ENCODE peak calls at places on chromosomes 16 and 17, in seven cellular contexts. One of them, this sample, is unnamed.

GRCh38 chr17:76354317-76354729 is 607 bp upstream of the PRPSAP1 start:
- DNase-seq in stimulated activated naive B cell treated with anti-CD40 and anti-IgM and Interleukin-4, amounts not matched to agents 10 μg/mL and 1 μg/mL and 100 μg/mL, for 72 hours: no peak
- DNase-seq in globus pallidus: no peak
- DNase-seq in nephron progenitor cell: no peak
- DNase-seq in SW480: no peak
- DNase-seq in Calu3: no peak
- DNase-seq in left ventricle myocardium inferior: no peak
- DNase-seq in this sample: no peak

GRCh38 chr16:72985148-72985882 is 62.6 kb downstream of the ZFHX3 start:
- DNase-seq in stimulated activated naive B cell treated with anti-CD40 and anti-IgM and Interleukin-4, amounts not matched to agents 10 μg/mL and 1 μg/mL and 100 μg/mL, for 72 hours: no peak
- DNase-seq in Calu3: no peak
- DNase-seq in SW480: no peak
- DNase-seq in globus pallidus: no peak
- DNase-seq in nephron progenitor cell: no peak
- DNase-seq in left ventricle myocardium inferior: peak; percentile 73
- DNase-seq in this sample: peak; percentile 24

GRCh38 chr17:35315283-35315682 is 58.1 kb downstream of the SLFN11 start:
- DNase-seq in SW480: peak; percentile 40
- DNase-seq in Calu3: peak; percentile 25
- DNase-seq in globus pallidus: no peak
- DNase-seq in stimulated activated naive B cell treated with anti-CD40 and anti-IgM and Interleukin-4, amounts not matched to agents 10 μg/mL and 1 μg/mL and 100 μg/mL, for 72 hours: no peak
- DNase-seq in nephron progenitor cell: no peak
- DNase-seq in left ventricle myocardium inferior: no peak
- DNase-seq in this sample: no peak

GRCh38 chr17:18988546-18989173 is 15.9 kb downstream of the FAM83G start:
- DNase-seq in SW480: peak; percentile 51
- DNase-seq in Calu3: peak; percentile 61
- DNase-seq in stimulated activated naive B cell treated with anti-CD40 and anti-IgM and Interleukin-4, amounts not matched to agents 10 μg/mL and 1 μg/mL and 100 μg/mL, for 72 hours: no peak
- DNase-seq in left ventricle myocardium inferior: no peak
- DNase-seq in globus pallidus: no peak
- DNase-seq in nephron progenitor cell: no peak
- DNase-seq in this sample: no peak

GRCh38 chr16:67987460-67988160 is 7.3 kb upstream of the DPEP3 start:
- DNase-seq in left ventricle myocardium inferior: no peak
- DNase-seq in stimulated activated naive B cell treated with anti-CD40 and anti-IgM and Interleukin-4, amounts not matched to agents 10 μg/mL and 1 μg/mL and 100 μg/mL, for 72 hours: no peak
- DNase-seq in SW480: no peak
- DNase-seq in nephron progenitor cell: no peak
- DNase-seq in globus pallidus: peak; percentile 41
- DNase-seq in Calu3: no peak
- DNase-seq in this sample: peak; percentile 35

GRCh38 chr17:64507418-64507766 is 615 bp downstream of the CEP95 start:
- DNase-seq in left ventricle myocardium inferior: no peak
- DNase-seq in nephron progenitor cell: peak; percentile 30
- DNase-seq in stimulated activated naive B cell treated with anti-CD40 and anti-IgM and Interleukin-4, amounts not matched to agents 10 μg/mL and 1 μg/mL and 100 μg/mL, for 72 hours: peak; percentile 20
- DNase-seq in Calu3: peak; percentile 8
- DNase-seq in globus pallidus: peak; percentile 72
- DNase-seq in SW480: peak; percentile 85
- DNase-seq in this sample: peak; percentile 74

GRCh38 chr16:48367443-48368049 is 17.7 kb downstream of the SIAH1 start:
- DNase-seq in left ventricle myocardium inferior: no peak
- DNase-seq in stimulated activated naive B cell treated with anti-CD40 and anti-IgM and Interleukin-4, amounts not matched to agents 10 μg/mL and 1 μg/mL and 100 μg/mL, for 72 hours: no peak
- DNase-seq in Calu3: no peak
- DNase-seq in globus pallidus: no peak
- DNase-seq in SW480: no peak
- DNase-seq in nephron progenitor cell: no peak
- DNase-seq in this sample: no peak

GRCh38 chr17:43125967-43126910 is 1.1 kb upstream of the BRCA1 start:
- DNase-seq in SW480: peak; percentile 33
- DNase-seq in globus pallidus: no peak
- DNase-seq in left ventricle myocardium inferior: no peak
- DNase-seq in nephron progenitor cell: no peak
- DNase-seq in stimulated activated naive B cell treated with anti-CD40 and anti-IgM and Interleukin-4, amounts not matched to agents 10 μg/mL and 1 μg/mL and 100 μg/mL, for 72 hours: no peak
- DNase-seq in Calu3: no peak
- DNase-seq in this sample: no peak

GRCh38 chr17:4921320-4921719 is 10.8 kb upstream of the GP1BA start:
- DNase-seq in left ventricle myocardium inferior: no peak
- DNase-seq in Calu3: no peak
- DNase-seq in nephron progenitor cell: no peak
- DNase-seq in globus pallidus: no peak
- DNase-seq in stimulated activated naive B cell treated with anti-CD40 and anti-IgM and Interleukin-4, amounts not matched to agents 10 μg/mL and 1 μg/mL and 100 μg/mL, for 72 hours: no peak
- DNase-seq in SW480: no peak
- DNase-seq in this sample: no peak

GRCh38 chr17:39716879-39717536 is 13.3 kb downstream of the MIEN1 start:
- DNase-seq in nephron progenitor cell: no peak
- DNase-seq in SW480: no peak
- DNase-seq in left ventricle myocardium inferior: no peak
- DNase-seq in stimulated activated naive B cell treated with anti-CD40 and anti-IgM and Interleukin-4, amounts not matched to agents 10 μg/mL and 1 μg/mL and 100 μg/mL, for 72 hours: no peak
- DNase-seq in Calu3: peak; percentile 89
- DNase-seq in globus pallidus: no peak
- DNase-seq in this sample: no peak

GRCh38 chr17:40561871-40562611 is 3.2 kb downstream of the CCR7 start:
- DNase-seq in globus pallidus: no peak
- DNase-seq in Calu3: peak; percentile 63
- DNase-seq in nephron progenitor cell: no peak
- DNase-seq in SW480: no peak
- DNase-seq in stimulated activated naive B cell treated with anti-CD40 and anti-IgM and Interleukin-4, amounts not matched to agents 10 μg/mL and 1 μg/mL and 100 μg/mL, for 72 hours: peak; percentile 73
- DNase-seq in left ventricle myocardium inferior: no peak
- DNase-seq in this sample: no peak

GRCh38 chr17:55456307-55457240 is 34.9 kb upstream of the MMD start:
- DNase-seq in SW480: no peak
- DNase-seq in globus pallidus: no peak
- DNase-seq in stimulated activated naive B cell treated with anti-CD40 and anti-IgM and Interleukin-4, amounts not matched to agents 10 μg/mL and 1 μg/mL and 100 μg/mL, for 72 hours: no peak
- DNase-seq in Calu3: no peak
- DNase-seq in left ventricle myocardium inferior: no peak
- DNase-seq in nephron progenitor cell: no peak
- DNase-seq in this sample: no peak

GRCh38 chr16:4574919-4575705 is 19.0 kb downstream of the C16orf96 start:
- DNase-seq in nephron progenitor cell: no peak
- DNase-seq in SW480: no peak
- DNase-seq in Calu3: no peak
- DNase-seq in left ventricle myocardium inferior: no peak
- DNase-seq in stimulated activated naive B cell treated with anti-CD40 and anti-IgM and Interleukin-4, amounts not matched to agents 10 μg/mL and 1 μg/mL and 100 μg/mL, for 72 hours: no peak
- DNase-seq in globus pallidus: no peak
- DNase-seq in this sample: no peak

GRCh38 chr17:76318586-76318985 is 10.5 kb upstream of the QRICH2 start:
- DNase-seq in globus pallidus: no peak
- DNase-seq in stimulated activated naive B cell treated with anti-CD40 and anti-IgM and Interleukin-4, amounts not matched to agents 10 μg/mL and 1 μg/mL and 100 μg/mL, for 72 hours: no peak
- DNase-seq in SW480: no peak
- DNase-seq in nephron progenitor cell: no peak
- DNase-seq in left ventricle myocardium inferior: no peak
- DNase-seq in Calu3: no peak
- DNase-seq in this sample: no peak

GRCh38 chr17:38761612-38762011 is 9.1 kb downstream of the PSMB3 start:
- DNase-seq in stimulated activated naive B cell treated with anti-CD40 and anti-IgM and Interleukin-4, amounts not matched to agents 10 μg/mL and 1 μg/mL and 100 μg/mL, for 72 hours: no peak
- DNase-seq in SW480: peak; percentile 30
- DNase-seq in left ventricle myocardium inferior: no peak
- DNase-seq in nephron progenitor cell: peak; percentile 37
- DNase-seq in globus pallidus: no peak
- DNase-seq in Calu3: peak; percentile 73
- DNase-seq in this sample: no peak

GRCh38 chr17:58710948-58711552 is 18.6 kb downstream of the RAD51C start:
- DNase-seq in globus pallidus: peak; percentile 33
- DNase-seq in Calu3: peak; percentile 34
- DNase-seq in nephron progenitor cell: peak; percentile 46
- DNase-seq in left ventricle myocardium inferior: no peak
- DNase-seq in SW480: peak; percentile 19
- DNase-seq in stimulated activated naive B cell treated with anti-CD40 and anti-IgM and Interleukin-4, amounts not matched to agents 10 μg/mL and 1 μg/mL and 100 μg/mL, for 72 hours: no peak
- DNase-seq in this sample: peak; percentile 3

GRCh38 chr17:56593741-56594527 is 435 bp downstream of the NOG start:
- DNase-seq in stimulated activated naive B cell treated with anti-CD40 and anti-IgM and Interleukin-4, amounts not matched to agents 10 μg/mL and 1 μg/mL and 100 μg/mL, for 72 hours: peak; percentile 44
- DNase-seq in globus pallidus: no peak
- DNase-seq in SW480: peak; percentile 84
- DNase-seq in Calu3: peak; percentile 55
- DNase-seq in nephron progenitor cell: peak; percentile 75
- DNase-seq in left ventricle myocardium inferior: peak; percentile 59
- DNase-seq in this sample: peak; percentile 49

GRCh38 chr17:4900231-4901107 is 1.1 kb downstream of the C17orf107 start:
- DNase-seq in globus pallidus: no peak
- DNase-seq in stimulated activated naive B cell treated with anti-CD40 and anti-IgM and Interleukin-4, amounts not matched to agents 10 μg/mL and 1 μg/mL and 100 μg/mL, for 72 hours: peak; percentile 41
- DNase-seq in Calu3: no peak
- DNase-seq in left ventricle myocardium inferior: no peak
- DNase-seq in SW480: no peak
- DNase-seq in nephron progenitor cell: no peak
- DNase-seq in this sample: no peak

GRCh38 chr17:76404976-76405563 is 20.7 kb downstream of the SPHK1 start:
- DNase-seq in globus pallidus: no peak
- DNase-seq in stimulated activated naive B cell treated with anti-CD40 and anti-IgM and Interleukin-4, amounts not matched to agents 10 μg/mL and 1 μg/mL and 100 μg/mL, for 72 hours: no peak
- DNase-seq in Calu3: no peak
- DNase-seq in SW480: no peak
- DNase-seq in left ventricle myocardium inferior: peak; percentile 64
- DNase-seq in nephron progenitor cell: no peak
- DNase-seq in this sample: no peak

GRCh38 chr17:65401581-65401980 is 159.9 kb downstream of the AXIN2 start:
- DNase-seq in Calu3: no peak
- DNase-seq in nephron progenitor cell: no peak
- DNase-seq in globus pallidus: no peak
- DNase-seq in left ventricle myocardium inferior: no peak
- DNase-seq in SW480: peak; percentile 93
- DNase-seq in stimulated activated naive B cell treated with anti-CD40 and anti-IgM and Interleukin-4, amounts not matched to agents 10 μg/mL and 1 μg/mL and 100 μg/mL, for 72 hours: no peak
- DNase-seq in this sample: no peak

GRCh38 chr17:57463103-57463885 is 207.0 kb downstream of the MSI2 start:
- DNase-seq in SW480: no peak
- DNase-seq in Calu3: peak; percentile 58
- DNase-seq in stimulated activated naive B cell treated with anti-CD40 and anti-IgM and Interleukin-4, amounts not matched to agents 10 μg/mL and 1 μg/mL and 100 μg/mL, for 72 hours: peak; percentile 87
- DNase-seq in globus pallidus: no peak
- DNase-seq in left ventricle myocardium inferior: no peak
- DNase-seq in nephron progenitor cell: no peak
- DNase-seq in this sample: no peak

GRCh38 chr16:69762843-69763556 is 868 bp downstream of the WWP2 start:
- DNase-seq in nephron progenitor cell: no peak
- DNase-seq in globus pallidus: peak; percentile 20
- DNase-seq in stimulated activated naive B cell treated with anti-CD40 and anti-IgM and Interleukin-4, amounts not matched to agents 10 μg/mL and 1 μg/mL and 100 μg/mL, for 72 hours: peak; percentile 15
- DNase-seq in SW480: no peak
- DNase-seq in Calu3: no peak
- DNase-seq in left ventricle myocardium inferior: no peak
- DNase-seq in this sample: no peak

GRCh38 chr17:6178959-6179358 is 108.8 kb downstream of the WSCD1 start:
- DNase-seq in SW480: no peak
- DNase-seq in Calu3: no peak
- DNase-seq in nephron progenitor cell: no peak
- DNase-seq in stimulated activated naive B cell treated with anti-CD40 and anti-IgM and Interleukin-4, amounts not matched to agents 10 μg/mL and 1 μg/mL and 100 μg/mL, for 72 hours: no peak
- DNase-seq in left ventricle myocardium inferior: no peak
- DNase-seq in globus pallidus: no peak
- DNase-seq in this sample: no peak

GRCh38 chr17:73342549-73343167 is 30.9 kb upstream of the CDC42EP4 start:
- DNase-seq in SW480: no peak
- DNase-seq in stimulated activated naive B cell treated with anti-CD40 and anti-IgM and Interleukin-4, amounts not matched to agents 10 μg/mL and 1 μg/mL and 100 μg/mL, for 72 hours: no peak
- DNase-seq in left ventricle myocardium inferior: no peak
- DNase-seq in nephron progenitor cell: no peak
- DNase-seq in globus pallidus: no peak
- DNase-seq in Calu3: peak; percentile 28
- DNase-seq in this sample: no peak

GRCh38 chr16:84834403-84834772 is 14.6 kb downstream of the CRISPLD2 start:
- DNase-seq in globus pallidus: no peak
- DNase-seq in nephron progenitor cell: no peak
- DNase-seq in Calu3: no peak
- DNase-seq in left ventricle myocardium inferior: no peak
- DNase-seq in SW480: no peak
- DNase-seq in stimulated activated naive B cell treated with anti-CD40 and anti-IgM and Interleukin-4, amounts not matched to agents 10 μg/mL and 1 μg/mL and 100 μg/mL, for 72 hours: no peak
- DNase-seq in this sample: no peak

This sample was measured in midbrain.